ENCODE peak calls at places on chromosomes 16 and 17, in six cellular contexts. T, N, L, W, I and J are unnamed samples.

GRCh38 chr16:70250748-70251650 is 741 bp downstream of the EXOSC6 start:
- DNase-seq in N (peak; percentile 53), I (peak; percentile 71), T (peak; percentile 62), W (peak; percentile 45), L (peak; percentile 51), J (peak; percentile 35)

GRCh38 chr17:82101767-82102679 is 4.0 kb upstream of the FASN start:
- DNase-seq in L (no peak), N (no peak), T (peak; percentile 27), W (no peak), I (no peak), J (no peak)

GRCh38 chr17:1945621-1946020 is 79.5 kb downstream of the RTN4RL1 start:
- DNase-seq in N (no peak), L (peak; percentile 29), I (no peak), W (no peak), T (peak; percentile 14), J (no peak)

GRCh38 chr16:60771138-60771537 is 1265.1 kb downstream of the CDH8 start:
- DNase-seq in L (no peak), T (no peak), W (no peak), I (no peak), N (no peak), J (no peak)

GRCh38 chr17:56708670-56709410 is 115.3 kb downstream of the NOG start:
- DNase-seq in L (no peak), N (no peak), I (no peak), T (no peak), W (no peak), J (no peak)

GRCh38 chr17:56912105-56912999 is 1.5 kb downstream of the TRIM25 start:
- DNase-seq in W (no peak), L (no peak), T (peak; percentile 39), N (peak; percentile 18), I (no peak), J (no peak)

GRCh38 chr16:77502448-77502847 is 67.6 kb upstream of the ADAMTS18 start:
- DNase-seq in I (no peak), T (no peak), L (no peak), N (no peak), W (no peak), J (no peak)

GRCh38 chr17:45227101-45227591 is 5.5 kb downstream of the FMNL1 start:
- DNase-seq in L (no peak), W (no peak), T (no peak), I (no peak), N (no peak), J (no peak)

GRCh38 chr16:21159281-21159951 is 942 bp downstream of the LDAF1 start:
- DNase-seq in L (peak; percentile 71), I (peak; percentile 76), W (peak; percentile 37), N (peak; percentile 40), T (peak; percentile 50), J (no peak)

GRCh38 chr17:81480140-81480917 is 32.3 kb downstream of the ACTG1 start:
- DNase-seq in N (peak; percentile 62), T (no peak), W (no peak), L (no peak), I (no peak), J (peak; percentile 76)

GRCh38 chr17:32628645-32629044 is 141.9 kb downstream of the CDK5R1 start:
- DNase-seq in I (no peak), T (no peak), W (no peak), N (no peak), L (no peak), J (no peak)

GRCh38 chr17:80889897-80890550 is 101.6 kb upstream of the CHMP6 start:
- DNase-seq in L (no peak), W (no peak), N (no peak), T (no peak), I (no peak), J (no peak)

GRCh38 chr17:37392024-37392590 is 14.5 kb downstream of the ACACA start:
- DNase-seq in I (no peak), T (no peak), L (no peak), W (no peak), N (peak; percentile 86), J (peak; percentile 90)

GRCh38 chr16:6231351-6231750 is 1101.3 kb upstream of the RBFOX1 start:
- DNase-seq in T (no peak), N (no peak), L (no peak), I (no peak), W (no peak), J (no peak)

GRCh38 chr17:58679263-58680037 is 12.4 kb downstream of the TEX14 start:
- DNase-seq in L (peak; percentile 67), I (no peak), T (peak; percentile 93), N (peak; percentile 30), W (no peak), J (peak; percentile 52)

GRCh38 chr16:57863434-57864160 is 61.3 kb upstream of the KIFC3 start:
- DNase-seq in N (peak; percentile 79), W (peak; percentile 39), I (no peak), T (peak; percentile 59), L (peak; percentile 69), J (peak; percentile 79)

GRCh38 chr16:58306327-58306726 is 11.5 kb upstream of the PRSS54 start:
- DNase-seq in W (no peak), L (no peak), N (peak; percentile 38), I (no peak), T (peak; percentile 40), J (peak; percentile 24)

GRCh38 chr17:44219126-44219635 is 294 bp downstream of the UBTF start:
- DNase-seq in T (peak; percentile 82), I (peak; percentile 75), L (peak; percentile 72), N (peak; percentile 68), W (peak; percentile 76), J (peak; percentile 65)
- H3K23ac ChIP-seq in T (no peak overlapping the region), I (no peak overlapping the region), L (no peak overlapping the region), N (peak overlapping the region; percentile 91), W (peak overlapping the region; percentile 50), J (no peak overlapping the region)

DNA sequence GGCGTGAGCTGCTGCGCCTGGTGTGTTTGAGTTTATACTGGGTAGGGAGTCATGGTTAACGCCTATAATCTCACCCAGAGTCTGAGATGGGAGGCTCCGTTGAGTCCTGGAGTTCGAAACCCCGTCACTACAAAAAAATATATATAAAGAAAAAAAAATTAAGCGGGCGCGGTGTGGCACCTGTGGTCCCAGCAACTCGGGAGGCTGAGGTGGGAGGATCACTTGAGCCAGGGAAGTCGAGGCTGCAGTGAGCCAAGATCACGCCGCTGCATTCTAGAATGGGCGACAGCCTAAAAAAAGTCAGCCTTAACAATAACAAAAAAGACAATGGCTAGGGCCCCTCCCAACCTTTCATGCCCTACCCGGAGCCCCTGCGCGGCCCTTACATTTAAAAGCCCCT is 17.2 kb upstream of the PRR14 start:
- DNase-seq in N (no peak), T (no peak), W (no peak), L (no peak), I (no peak), J (no peak)
- H2AFZ ChIP-seq in N (peak overlapping the region; percentile 3), T (peak overlapping the region; percentile 38), W (peak overlapping the region; percentile 95), L (no peak overlapping the region), I (peak overlapping the region; percentile 57), J (peak overlapping the region; percentile 90)

DNA sequence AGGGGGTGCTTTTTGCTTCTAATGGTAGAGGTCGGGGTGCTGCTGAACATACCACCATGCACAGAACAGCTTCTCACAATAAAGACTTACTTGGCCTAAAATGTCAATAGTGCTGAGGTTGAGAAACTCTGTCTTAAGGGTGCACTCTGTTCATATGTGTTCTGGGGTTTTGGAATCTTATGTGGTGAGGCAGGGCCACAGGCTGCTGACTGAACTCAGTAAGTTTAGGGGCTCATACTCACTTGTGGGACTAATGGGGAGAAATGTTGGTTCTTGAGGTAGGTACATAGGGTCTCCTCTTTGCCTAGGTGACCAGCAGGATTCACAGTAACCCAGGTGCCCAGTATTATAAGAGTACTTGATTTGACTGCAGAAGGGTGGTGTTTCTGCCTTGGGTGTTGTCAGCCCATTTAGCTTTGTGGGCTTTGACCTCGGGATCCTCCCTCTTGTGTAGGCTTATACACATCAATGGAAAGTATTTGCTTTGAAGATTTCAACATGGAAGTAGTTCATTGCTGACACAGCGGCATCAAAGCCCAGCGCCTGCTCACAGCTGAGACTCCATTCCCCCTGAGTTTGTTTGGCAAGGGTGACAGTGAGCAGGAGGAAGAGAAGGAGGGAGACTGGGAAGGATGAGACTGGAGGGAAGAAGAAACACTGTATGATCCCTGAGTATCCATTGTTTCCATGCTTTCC is 17.2 kb downstream of the SLC7A6 start:
- DNase-seq in N (no peak), W (no peak), L (no peak), T (no peak), I (no peak), J (no peak)
- H3K4me2 ChIP-seq in N (no peak overlapping the region), W (no peak overlapping the region), L (no peak overlapping the region), T (no peak overlapping the region), I (no peak overlapping the region), J (no peak overlapping the region)

DNA sequence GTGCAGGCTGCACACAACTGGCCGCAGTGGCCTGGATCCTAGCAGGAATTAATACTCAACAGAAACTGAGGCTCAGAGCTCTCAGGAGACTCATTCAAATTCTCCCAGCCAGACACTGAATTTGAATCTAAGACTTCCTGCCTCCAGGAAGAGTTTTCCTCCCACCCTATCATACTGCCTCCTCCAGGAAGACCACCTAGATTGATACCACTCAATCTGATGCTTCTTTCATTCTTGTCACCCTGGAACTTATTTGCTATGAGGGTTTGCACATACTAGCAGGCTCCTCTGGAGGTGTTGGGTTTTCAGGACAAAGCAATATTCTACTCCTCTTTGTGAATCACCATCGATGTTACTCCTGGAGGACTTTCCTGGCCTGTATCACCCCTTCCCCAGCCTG is 5.7 kb upstream of the RPL38 start:
- DNase-seq in I (no peak), T (no peak), N (no peak), L (no peak), W (no peak), J (no peak)
- H3K23ac ChIP-seq in I (no peak overlapping the region), T (no peak overlapping the region), N (no peak overlapping the region), L (no peak overlapping the region), W (no peak overlapping the region), J (no peak overlapping the region)

GRCh38 chr16:3143189-3143588 is 8.4 kb downstream of the ZNF213 start:
- DNase-seq in L (no peak), W (no peak), I (no peak), T (no peak), N (no peak), J (no peak)
- H2AFZ ChIP-seq in L (no peak overlapping the region), W (no peak overlapping the region), I (no peak overlapping the region), T (no peak overlapping the region), N (no peak overlapping the region), J (no peak overlapping the region)

GRCh38 chr16:16099320-16099719 is 124.0 kb downstream of the ABCC6 start:
- DNase-seq in I (no peak), W (no peak), L (no peak), T (no peak), N (no peak), J (no peak)
- H3K4me2 ChIP-seq in I (no peak overlapping the region), W (no peak overlapping the region), L (no peak overlapping the region), T (no peak overlapping the region), N (no peak overlapping the region), J (no peak overlapping the region)

DNA sequence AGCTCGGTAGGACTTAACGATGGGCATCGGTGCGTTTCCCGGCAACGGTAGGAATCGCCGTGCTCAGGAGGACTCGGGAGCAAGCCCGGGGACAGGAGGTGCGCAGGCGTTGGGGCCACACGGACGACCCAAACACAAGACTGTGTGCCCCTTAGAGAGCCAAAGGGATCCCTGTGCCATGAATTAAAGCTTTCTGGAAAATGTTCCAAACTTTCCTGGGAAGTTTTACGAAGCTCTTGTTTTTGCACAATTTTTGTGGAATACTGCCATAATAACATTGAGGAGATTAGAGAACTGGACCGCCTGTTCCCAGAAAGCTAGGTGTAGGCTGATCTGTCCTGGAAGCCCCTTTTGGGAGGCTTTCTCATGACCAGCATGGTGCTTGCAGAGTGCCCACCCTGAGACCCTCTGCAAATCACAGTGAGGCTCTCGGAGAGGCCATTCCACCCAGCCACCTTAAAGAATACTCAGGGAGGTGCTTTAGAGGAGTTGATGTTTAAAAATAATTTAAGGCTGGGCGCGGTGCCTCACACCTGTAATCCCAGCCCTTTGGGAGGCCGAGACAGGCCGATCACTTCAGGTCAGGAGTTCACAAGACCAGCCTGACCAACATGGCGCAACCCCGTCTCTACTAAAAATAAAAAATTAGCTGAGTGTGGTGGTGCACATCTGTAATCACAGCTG is 1.0 kb downstream of the KDM8 start:
- DNase-seq in N (no peak), W (no peak), T (no peak), L (no peak), I (no peak), J (no peak)
- H3K23ac ChIP-seq in N (peak overlapping the region; percentile 1), W (peak overlapping the region; percentile 67), T (no peak overlapping the region), L (no peak overlapping the region), I (no peak overlapping the region), J (peak overlapping the region; percentile 78)